ENCODE peak calls at places on chromosomes 7 and 10, in four cellular contexts. V, U, G and J are unnamed samples.

GRCh38 chr7:31860925-31861324 is 173.9 kb downstream of the PPP1R17 start:
- DNase-seq in V (no peak), U (no peak), G (peak; percentile 13), J (peak; percentile 1)

GRCh38 chr10:7501157-7501556 is 90.3 kb upstream of the SFMBT2 start:
- DNase-seq in V (no peak), U (no peak), G (no peak), J (no peak)

GRCh38 chr10:26714385-26714784 is 16.9 kb downstream of the PDSS1 start:
- DNase-seq in V (no peak), U (no peak), G (no peak), J (no peak)

GRCh38 chr10:12186324-12186723 is 9.4 kb downstream of the NUDT5 start:
- DNase-seq in V (no peak), U (no peak), G (no peak), J (no peak)

GRCh38 chr7:5824297-5824610 is 42.8 kb upstream of the RNF216 start:
- DNase-seq in V (no peak), U (no peak), G (no peak), J (peak; percentile 15)

GRCh38 chr7:66110861-66111260 is 3.8 kb upstream of the CRCP start:
- DNase-seq in V (no peak), U (peak; percentile 94), G (peak; percentile 48), J (peak; percentile 58)

GRCh38 chr7:9876053-9876452 is 1097.6 kb upstream of the PHF14 start:
- DNase-seq in V (no peak), U (no peak), G (no peak), J (no peak)

GRCh38 chr7:22108151-22108845 is 162.6 kb upstream of the CDCA7L start:
- DNase-seq in V (no peak), U (no peak), G (no peak), J (no peak)

GRCh38 chr10:49844775-49845561 is 82.8 kb upstream of the OGDHL start:
- DNase-seq in V (no peak), U (no peak), G (peak; percentile 20), J (no peak)

GRCh38 chr7:15305002-15305600 is 256.7 kb downstream of the AGMO start:
- DNase-seq in V (peak; percentile 36), U (peak; percentile 33), G (peak; percentile 33), J (peak; percentile 19)

GRCh38 chr10:44929356-44930113 is 18.4 kb downstream of the TMEM72 start:
- DNase-seq in V (no peak), U (no peak), G (no peak), J (no peak)

GRCh38 chr10:128210215-128211063 is 84.2 kb upstream of the MKI67 start:
- DNase-seq in V (peak; percentile 87), U (peak; percentile 32), G (peak; percentile 34), J (peak; percentile 76)

GRCh38 chr7:134477954-134478353 is 19.1 kb upstream of the AKR1B1 start:
- DNase-seq in V (no peak), U (no peak), G (no peak), J (no peak)

GRCh38 chr10:93039721-93040120 is 20.9 kb upstream of the CYP26C1 start:
- DNase-seq in V (no peak), U (peak; percentile 12), G (peak; percentile 31), J (peak; percentile 18)

GRCh38 chr7:77917500-77918262 is 119.1 kb downstream of the PHTF2 start:
- DNase-seq in V (no peak), U (no peak), G (no peak), J (no peak)
- TF ChIP-seq ELF1 in V (no peak), U (no peak), G (no peak), J (no peak)

GRCh38 chr10:70492786-70493659 is 14.5 kb downstream of the PALD1 start:
- DNase-seq in V (no peak), U (no peak), G (no peak), J (no peak)
- TF ChIP-seq ELF1 in V (no peak), U (no peak), G (no peak), J (no peak)

GRCh38 chr10:52424343-52424742 is 110.3 kb downstream of the DKK1 start:
- DNase-seq in V (no peak), U (no peak), G (no peak), J (no peak)
- TF ChIP-seq ELF1 in V (no peak), U (no peak), G (no peak), J (no peak)

GRCh38 chr10:29798876-29799690 is 164.3 kb upstream of the SVIL start:
- DNase-seq in V (no peak), U (no peak), G (no peak), J (no peak)

GRCh38 chr10:29791773-29792172 is 157.0 kb upstream of the SVIL start:
- DNase-seq in V (no peak), U (no peak), G (no peak), J (no peak)

GRCh38 chr10:29794776-29795635 is 160.2 kb upstream of the SVIL start:
- DNase-seq in V (no peak), U (no peak), G (no peak), J (no peak)

GRCh38 chr10:29797616-29798015 is 162.8 kb upstream of the SVIL start:
- DNase-seq in V (no peak), U (no peak), G (no peak), J (no peak)

GRCh38 chr10:29795856-29796255 is 161.1 kb upstream of the SVIL start:
- DNase-seq in V (no peak), U (no peak), G (no peak), J (no peak)
- TF ChIP-seq ELF1 in V (no peak), U (no peak), G (no peak), J (no peak)

DNA sequence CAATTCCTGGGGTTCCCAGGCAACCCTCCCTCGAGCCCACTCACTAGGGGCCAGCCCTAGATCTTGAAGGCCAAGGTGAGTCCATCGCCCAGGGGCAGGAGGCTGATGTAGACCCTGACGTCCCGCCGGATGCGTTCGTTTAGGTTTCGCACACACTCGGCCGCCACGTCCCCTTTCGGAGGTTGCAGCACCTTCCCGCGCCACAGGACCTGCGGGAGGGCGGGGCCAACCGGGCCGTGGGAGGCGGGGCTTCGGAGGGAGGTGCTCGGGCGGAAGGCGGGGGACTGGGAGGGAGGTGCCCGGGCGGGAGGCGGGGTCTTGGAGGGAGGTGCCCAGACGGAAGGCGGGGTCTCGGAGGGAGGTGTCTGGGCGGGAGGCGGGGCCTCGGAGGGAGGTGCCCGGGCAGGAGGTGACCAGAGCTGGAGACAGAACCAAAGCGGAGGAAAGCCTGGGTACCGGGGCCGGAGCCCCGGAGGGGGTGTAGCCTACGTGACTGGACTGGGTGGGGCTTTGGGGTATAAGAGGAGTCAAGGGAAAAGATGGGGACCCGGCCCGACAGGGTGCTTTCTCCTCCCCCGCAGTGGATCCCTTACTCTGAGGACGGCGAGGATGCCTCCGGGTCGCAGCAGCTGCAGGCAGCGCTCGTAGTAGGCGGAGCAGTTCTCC is 1.6 kb downstream of the COMTD1 start:
- DNase-seq in V (peak; percentile 95), U (peak; percentile 87), G (peak; percentile 44), J (peak; percentile 99)
- TF ChIP-seq ELF1 in V (no peak), U (no peak), G (no peak), J (no peak)

GRCh38 chr7:1259621-1260020 is 26.9 kb downstream of the UNCX start:
- DNase-seq in V (no peak), U (no peak), G (no peak), J (no peak)
- TF ChIP-seq ELF1 in V (no peak), U (no peak), G (no peak), J (no peak)

GRCh38 chr10:2611603-2612002 is 455.7 kb upstream of the PFKP start:
- DNase-seq in V (peak; percentile 24), U (no peak), G (no peak), J (no peak)

DNA sequence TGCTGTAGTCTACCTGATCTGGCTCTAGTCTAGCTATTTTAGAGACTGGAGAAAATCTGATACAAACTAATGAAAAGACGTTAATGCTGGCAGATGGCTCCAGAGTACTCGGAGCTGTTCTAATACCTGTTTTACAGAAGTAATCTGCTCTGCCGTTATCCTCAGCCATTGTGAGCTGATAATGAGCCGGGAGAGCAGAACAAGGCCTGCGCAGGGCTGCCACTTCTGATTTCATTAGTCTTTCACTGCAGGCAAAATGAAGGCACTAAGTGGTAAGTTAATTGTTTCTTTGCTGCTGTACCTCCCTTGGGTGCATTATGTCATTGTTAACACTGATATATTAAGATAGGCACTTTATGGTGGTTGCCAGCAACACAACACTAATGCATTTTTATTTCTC is 456.4 kb upstream of the PFKP start:
- DNase-seq in V (peak; percentile 61), U (no peak), G (no peak), J (no peak)
- TF ChIP-seq ELF1 in V (no peak), U (no peak), G (no peak), J (no peak)

DNA sequence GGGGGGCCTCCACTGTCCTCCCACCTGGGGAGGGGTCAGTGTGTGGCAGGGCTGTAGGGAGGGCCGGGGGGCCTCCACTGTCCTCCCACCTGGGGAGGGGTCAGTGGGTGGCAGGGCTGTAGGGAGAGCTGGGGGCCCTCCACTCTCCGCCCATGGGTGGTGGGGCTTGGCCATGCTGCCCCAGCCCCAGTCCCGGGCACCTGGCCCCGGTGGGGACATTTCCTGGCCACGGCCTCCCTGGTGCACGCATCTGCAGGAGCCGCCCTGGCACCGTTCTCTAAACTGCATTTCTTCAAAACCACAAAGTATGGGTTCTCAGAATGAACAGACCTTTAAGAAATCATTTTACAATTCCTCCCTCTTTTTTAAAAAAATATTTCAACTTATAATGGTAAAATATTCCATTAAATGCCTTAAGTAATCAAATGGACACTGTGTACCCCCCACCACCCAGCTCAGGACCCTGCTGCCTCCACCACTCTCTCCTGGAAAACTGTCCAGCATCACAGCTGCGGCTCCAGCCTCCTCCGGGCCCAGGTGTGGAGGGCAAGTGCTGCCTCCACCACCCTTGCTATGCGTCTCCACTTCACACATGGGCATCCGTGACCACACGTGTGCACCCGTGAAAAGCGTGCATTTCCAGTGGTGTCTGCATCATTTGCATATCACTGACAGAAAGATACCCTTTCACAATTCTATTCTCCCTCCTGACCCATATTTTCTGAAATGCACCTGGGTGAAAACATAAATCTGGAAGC is 89.5 kb upstream of the PDGFA start:
- DNase-seq in V (no peak), U (no peak), G (no peak), J (no peak)
- TF ChIP-seq ELF1 in V (no peak), U (no peak), G (no peak), J (no peak)

GRCh38 chr10:59181668-59182067 is 5.2 kb downstream of the PHYHIPL start:
- DNase-seq in V (peak; percentile 70), U (peak; percentile 50), G (peak; percentile 88), J (no peak)
- TF ChIP-seq ELF1 in V (no peak), U (peak; percentile 33), G (peak; percentile 80), J (no peak)

DNA sequence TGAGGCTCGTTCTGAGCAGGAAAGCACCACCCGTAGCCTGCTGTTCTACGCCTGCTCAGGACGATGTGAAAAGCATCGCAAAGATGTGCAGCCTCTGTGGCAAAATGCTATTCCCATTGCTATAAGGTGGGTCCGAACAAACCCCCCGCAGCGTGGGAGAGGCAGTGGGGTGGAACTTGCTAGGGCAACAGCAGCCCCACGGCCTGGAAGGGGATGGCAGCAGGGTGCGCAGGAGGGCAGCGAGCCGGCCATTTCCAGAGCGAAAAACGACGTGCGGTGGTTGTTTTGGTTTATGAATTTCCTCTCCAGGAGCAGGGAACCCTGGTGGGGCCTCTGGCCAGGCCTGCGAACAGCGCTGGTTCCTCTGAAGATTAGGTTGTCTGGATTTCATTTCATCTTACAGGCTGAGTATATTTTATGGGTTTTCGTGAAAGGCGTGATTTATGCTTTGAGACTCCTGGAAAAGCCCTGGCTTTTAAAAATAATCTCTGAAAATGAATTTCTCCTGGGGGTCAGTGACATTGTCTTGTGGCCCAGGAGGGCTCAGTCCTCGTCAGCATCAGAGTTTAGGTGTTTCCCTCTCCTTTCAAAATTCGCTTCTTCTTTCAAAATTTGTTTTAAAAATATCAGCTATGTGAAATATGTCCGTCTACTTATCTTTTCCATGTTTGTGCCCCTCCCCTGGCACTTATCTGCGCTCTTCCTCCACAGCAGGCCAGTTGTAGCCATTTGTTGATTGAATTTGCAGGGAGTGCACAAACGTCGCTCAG is 42.3 kb upstream of the UBE3C start:
- DNase-seq in V (no peak), U (no peak), G (no peak), J (no peak)
- TF ChIP-seq ELF1 in V (no peak), U (no peak), G (no peak), J (no peak)